ENCODE peak calls at places on chromosomes 2 and 18, in ten cellular contexts. One of them, this sample, is unnamed.

GRCh38 chr18:50757358-50757757 is 62.5 kb downstream of the MRO start:
- DNase-seq in upper lobe of left lung: no peak
- DNase-seq in heart left ventricle: no peak
- DNase-seq in K562: peak; percentile 6
- DNase-seq in sigmoid colon: peak; percentile 82
- DNase-seq in A549: no peak
- DNase-seq in body of pancreas: no peak
- DNase-seq in suprapubic skin: no peak
- DNase-seq in uterus: peak; percentile 52
- DNase-seq in ovary: no peak
- DNase-seq in this sample: no peak

GRCh38 chr18:25853716-25854465 is 236.5 kb downstream of the SS18 start:
- DNase-seq in suprapubic skin: no peak
- DNase-seq in heart left ventricle: no peak
- DNase-seq in sigmoid colon: no peak
- DNase-seq in ovary: no peak
- DNase-seq in K562: no peak
- DNase-seq in uterus: no peak
- DNase-seq in upper lobe of left lung: no peak
- DNase-seq in body of pancreas: no peak
- DNase-seq in A549: no peak
- DNase-seq in this sample: no peak

GRCh38 chr18:14221689-14222088 is 89.5 kb upstream of the ZNF519 start:
- DNase-seq in upper lobe of left lung: no peak
- DNase-seq in A549: no peak
- DNase-seq in K562: no peak
- DNase-seq in ovary: no peak
- DNase-seq in uterus: no peak
- DNase-seq in body of pancreas: no peak
- DNase-seq in heart left ventricle: no peak
- DNase-seq in sigmoid colon: no peak
- DNase-seq in suprapubic skin: no peak
- DNase-seq in this sample: no peak

GRCh38 chr18:49645836-49646235 is 84.0 kb downstream of the LIPG start:
- DNase-seq in uterus: peak; percentile 49
- DNase-seq in sigmoid colon: peak; percentile 89
- DNase-seq in upper lobe of left lung: no peak
- DNase-seq in suprapubic skin: peak; percentile 79
- DNase-seq in ovary: peak; percentile 34
- DNase-seq in K562: no peak
- DNase-seq in body of pancreas: peak; percentile 32
- DNase-seq in heart left ventricle: peak; percentile 80
- DNase-seq in A549: no peak
- DNase-seq in this sample: no peak

GRCh38 chr2:182078988-182079602 is 93.4 kb downstream of the PPP1R1C start:
- DNase-seq in suprapubic skin: no peak
- DNase-seq in A549: no peak
- DNase-seq in ovary: no peak
- DNase-seq in heart left ventricle: no peak
- DNase-seq in uterus: no peak
- DNase-seq in K562: no peak
- DNase-seq in upper lobe of left lung: no peak
- DNase-seq in body of pancreas: no peak
- DNase-seq in sigmoid colon: no peak
- DNase-seq in this sample: no peak

GRCh38 chr2:161788175-161788574 is 164.0 kb downstream of the SLC4A10 start:
- DNase-seq in K562: no peak
- DNase-seq in sigmoid colon: no peak
- DNase-seq in uterus: no peak
- DNase-seq in upper lobe of left lung: no peak
- DNase-seq in A549: no peak
- DNase-seq in body of pancreas: no peak
- DNase-seq in heart left ventricle: no peak
- DNase-seq in ovary: no peak
- DNase-seq in suprapubic skin: no peak
- DNase-seq in this sample: no peak

GRCh38 chr2:69581774-69582581 is 61.6 kb downstream of the AAK1 start:
- DNase-seq in A549: no peak
- DNase-seq in uterus: no peak
- DNase-seq in upper lobe of left lung: peak; percentile 53
- DNase-seq in heart left ventricle: no peak
- DNase-seq in suprapubic skin: no peak
- DNase-seq in ovary: no peak
- DNase-seq in body of pancreas: peak; percentile 64
- DNase-seq in sigmoid colon: no peak
- DNase-seq in K562: peak; percentile 44
- DNase-seq in this sample: no peak

GRCh38 chr2:2825516-2826208 is 494.6 kb upstream of the MYT1L start:
- DNase-seq in ovary: no peak
- DNase-seq in upper lobe of left lung: no peak
- DNase-seq in heart left ventricle: no peak
- DNase-seq in A549: no peak
- DNase-seq in K562: no peak
- DNase-seq in sigmoid colon: no peak
- DNase-seq in body of pancreas: no peak
- DNase-seq in uterus: no peak
- DNase-seq in suprapubic skin: no peak
- DNase-seq in this sample: peak; percentile 25

GRCh38 chr2:66439291-66440010 is 4.5 kb downstream of the MEIS1 start:
- DNase-seq in K562: no peak
- DNase-seq in A549: no peak
- DNase-seq in suprapubic skin: peak; percentile 57
- DNase-seq in sigmoid colon: peak; percentile 64
- DNase-seq in uterus: no peak
- DNase-seq in heart left ventricle: peak; percentile 37
- DNase-seq in upper lobe of left lung: no peak
- DNase-seq in body of pancreas: peak; percentile 17
- DNase-seq in ovary: peak; percentile 57
- DNase-seq in this sample: no peak

GRCh38 chr2:66438498-66439290 is 3.8 kb downstream of the MEIS1 start:
- DNase-seq in A549: no peak
- DNase-seq in K562: no peak
- DNase-seq in sigmoid colon: no peak
- DNase-seq in body of pancreas: no peak
- DNase-seq in uterus: no peak
- DNase-seq in suprapubic skin: no peak
- DNase-seq in heart left ventricle: no peak
- DNase-seq in upper lobe of left lung: no peak
- DNase-seq in ovary: no peak
- DNase-seq in this sample: no peak

GRCh38 chr2:66436546-66436945 is 1.6 kb downstream of the MEIS1 start:
- DNase-seq in sigmoid colon: no peak
- DNase-seq in ovary: no peak
- DNase-seq in suprapubic skin: no peak
- DNase-seq in uterus: no peak
- DNase-seq in body of pancreas: no peak
- DNase-seq in A549: no peak
- DNase-seq in upper lobe of left lung: no peak
- DNase-seq in heart left ventricle: no peak
- DNase-seq in K562: no peak
- DNase-seq in this sample: no peak

GRCh38 chr2:66437055-66437454 is 2.1 kb downstream of the MEIS1 start:
- DNase-seq in K562: no peak
- DNase-seq in suprapubic skin: no peak
- DNase-seq in uterus: no peak
- DNase-seq in body of pancreas: no peak
- DNase-seq in heart left ventricle: no peak
- DNase-seq in sigmoid colon: no peak
- DNase-seq in ovary: no peak
- DNase-seq in upper lobe of left lung: no peak
- DNase-seq in A549: no peak
- DNase-seq in this sample: no peak

DNA sequence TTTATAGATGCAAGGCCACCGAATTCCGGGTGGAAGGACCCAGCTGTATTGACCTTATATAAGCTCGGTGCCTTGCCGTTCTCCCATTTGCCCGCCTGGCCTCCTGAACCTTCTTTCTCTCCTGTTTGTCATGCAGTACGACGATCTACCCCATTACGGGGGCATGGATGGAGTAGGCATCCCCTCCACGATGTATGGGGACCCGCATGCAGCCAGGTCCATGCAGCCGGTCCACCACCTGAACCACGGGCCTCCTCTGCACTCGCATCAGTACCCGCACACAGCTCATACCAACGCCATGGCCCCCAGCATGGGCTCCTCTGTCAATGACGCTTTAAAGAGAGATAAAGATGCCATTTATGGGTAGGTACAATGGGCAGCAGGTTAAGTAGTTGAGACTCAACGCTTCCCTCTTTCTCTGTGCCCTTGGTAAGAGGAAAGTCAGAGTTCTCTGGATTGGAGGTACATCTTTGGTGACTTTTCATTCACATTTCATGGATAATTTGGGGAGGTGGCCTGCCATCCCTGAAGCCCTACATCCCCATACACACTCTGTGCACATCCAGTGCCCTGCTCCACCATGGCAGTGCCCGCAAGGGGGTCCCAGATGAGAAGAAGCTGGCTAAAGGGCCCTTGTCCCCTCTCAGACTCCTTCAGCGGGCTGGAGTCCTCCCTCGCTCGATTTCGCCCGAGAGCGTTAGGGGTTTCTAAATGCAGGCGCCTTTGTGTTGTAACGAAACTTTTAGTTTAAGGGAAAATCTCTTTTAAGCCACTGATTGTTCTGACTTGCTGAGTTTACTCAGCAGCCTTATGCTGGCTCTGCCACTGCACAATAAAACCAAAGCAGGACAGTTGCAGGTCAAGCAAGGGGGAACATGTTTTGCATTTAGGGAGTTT is 2.9 kb downstream of the MEIS1 start:
- DNase-seq in heart left ventricle: peak; percentile 59
- DNase-seq in body of pancreas: peak; percentile 64
- DNase-seq in upper lobe of left lung: no peak
- DNase-seq in K562: no peak
- DNase-seq in suprapubic skin: no peak
- DNase-seq in A549: no peak
- DNase-seq in sigmoid colon: peak; percentile 77
- DNase-seq in ovary: peak; percentile 45
- DNase-seq in uterus: peak; percentile 27
- DNase-seq in this sample: no peak
- TF ChIP-seq POLR2A in heart left ventricle: no peak
- TF ChIP-seq POLR2A in body of pancreas: no peak
- TF ChIP-seq POLR2A in upper lobe of left lung: no peak
- TF ChIP-seq POLR2A in K562: no peak
- TF ChIP-seq POLR2A in suprapubic skin: no peak
- TF ChIP-seq POLR2A in A549: no peak
- TF ChIP-seq POLR2A in sigmoid colon: peak; percentile 34
- TF ChIP-seq POLR2A in ovary: no peak
- TF ChIP-seq POLR2A in uterus: no peak
- TF ChIP-seq POLR2A in this sample: no peak

DNA sequence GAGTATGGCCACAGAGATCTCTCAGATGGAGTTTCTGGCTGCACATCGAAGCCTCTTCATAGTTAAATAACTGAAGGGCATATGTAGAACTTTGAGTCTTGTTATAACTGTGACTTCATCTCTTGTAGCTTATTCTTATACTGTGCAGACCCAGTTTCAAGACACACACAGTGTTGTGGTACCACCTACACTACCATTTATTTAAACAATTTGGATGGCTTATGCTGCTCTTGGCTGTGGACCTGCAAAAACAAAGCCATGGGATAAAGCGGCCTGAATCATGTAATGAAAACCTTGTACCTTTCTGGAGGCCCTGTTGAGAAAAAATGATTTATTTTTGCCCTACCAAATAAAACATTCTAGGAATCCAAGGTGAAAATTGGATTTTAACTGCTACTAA is 262.8 kb upstream of the RASGRP3 start:
- DNase-seq in heart left ventricle: no peak
- DNase-seq in sigmoid colon: no peak
- DNase-seq in upper lobe of left lung: no peak
- DNase-seq in uterus: no peak
- DNase-seq in K562: no peak
- DNase-seq in ovary: no peak
- DNase-seq in suprapubic skin: no peak
- DNase-seq in body of pancreas: no peak
- DNase-seq in A549: no peak
- DNase-seq in this sample: no peak
- H3K4me1 ChIP-seq in heart left ventricle: peaks cover 7% of the 10 kb centered on the region
- H3K4me1 ChIP-seq in sigmoid colon: peaks cover 75% of the 10 kb centered on the region
- H3K4me1 ChIP-seq in upper lobe of left lung: no peaks in the 10 kb centered on the region
- H3K4me1 ChIP-seq in uterus: no peaks in the 10 kb centered on the region
- H3K4me1 ChIP-seq in K562: no peaks in the 10 kb centered on the region
- H3K4me1 ChIP-seq in ovary: peaks cover 18% of the 10 kb centered on the region
- H3K4me1 ChIP-seq in suprapubic skin: peaks cover 10% of the 10 kb centered on the region
- H3K4me1 ChIP-seq in body of pancreas: peaks cover 12% of the 10 kb centered on the region
- H3K4me1 ChIP-seq in A549: peaks cover 72% of the 10 kb centered on the region
- H3K4me1 ChIP-seq in this sample: no peaks in the 10 kb centered on the region

GRCh38 chr2:213152888-213153287 is 1.5 kb upstream of the IKZF2 start:
- DNase-seq in K562: no peak
- DNase-seq in heart left ventricle: no peak
- DNase-seq in suprapubic skin: no peak
- DNase-seq in upper lobe of left lung: no peak
- DNase-seq in ovary: no peak
- DNase-seq in A549: no peak
- DNase-seq in uterus: no peak
- DNase-seq in sigmoid colon: no peak
- DNase-seq in body of pancreas: no peak
- DNase-seq in this sample: no peak

GRCh38 chr2:213149949-213150314 is 1.5 kb downstream of the IKZF2 start:
- DNase-seq in K562: no peak
- DNase-seq in suprapubic skin: no peak
- DNase-seq in ovary: no peak
- DNase-seq in uterus: no peak
- DNase-seq in A549: no peak
- DNase-seq in sigmoid colon: no peak
- DNase-seq in heart left ventricle: no peak
- DNase-seq in body of pancreas: no peak
- DNase-seq in upper lobe of left lung: no peak
- DNase-seq in this sample: no peak

GRCh38 chr2:213150315-213150951 is 979 bp downstream of the IKZF2 start:
- DNase-seq in body of pancreas: peak; percentile 23
- DNase-seq in K562: peak; percentile 0
- DNase-seq in A549: no peak
- DNase-seq in heart left ventricle: no peak
- DNase-seq in ovary: no peak
- DNase-seq in upper lobe of left lung: peak; percentile 23
- DNase-seq in sigmoid colon: no peak
- DNase-seq in uterus: peak; percentile 24
- DNase-seq in suprapubic skin: no peak
- DNase-seq in this sample: peak; percentile 18

GRCh38 chr2:213152065-213152794 is 818 bp upstream of the IKZF2 start:
- DNase-seq in suprapubic skin: no peak
- DNase-seq in upper lobe of left lung: peak; percentile 71
- DNase-seq in heart left ventricle: peak; percentile 79
- DNase-seq in ovary: peak; percentile 74
- DNase-seq in body of pancreas: peak; percentile 79
- DNase-seq in uterus: peak; percentile 48
- DNase-seq in A549: peak; percentile 35
- DNase-seq in K562: peak; percentile 39
- DNase-seq in sigmoid colon: peak; percentile 85
- DNase-seq in this sample: peak; percentile 42

GRCh38 chr2:213151437-213152064 is at the start of gene IKZF2:
- DNase-seq in heart left ventricle: peak; percentile 86
- DNase-seq in ovary: peak; percentile 87
- DNase-seq in A549: peak; percentile 31
- DNase-seq in body of pancreas: peak; percentile 92
- DNase-seq in suprapubic skin: peak; percentile 82
- DNase-seq in sigmoid colon: peak; percentile 91
- DNase-seq in uterus: peak; percentile 76
- DNase-seq in K562: peak; percentile 78
- DNase-seq in upper lobe of left lung: peak; percentile 86
- DNase-seq in this sample: peak; percentile 73
- TF ChIP-seq POLR2A in heart left ventricle: no peak
- TF ChIP-seq POLR2A in ovary: peak; percentile 50
- TF ChIP-seq POLR2A in A549: no peak
- TF ChIP-seq POLR2A in body of pancreas: peak; percentile 73
- TF ChIP-seq POLR2A in suprapubic skin: peak; percentile 14
- TF ChIP-seq POLR2A in sigmoid colon: no peak
- TF ChIP-seq POLR2A in uterus: no peak
- TF ChIP-seq POLR2A in K562: no peak
- TF ChIP-seq POLR2A in upper lobe of left lung: no peak
- TF ChIP-seq POLR2A in this sample: no peak

GRCh38 chr2:219455635-219456034 is 21.0 kb downstream of the SPEG start:
- DNase-seq in heart left ventricle: no peak
- DNase-seq in body of pancreas: no peak
- DNase-seq in A549: no peak
- DNase-seq in uterus: no peak
- DNase-seq in ovary: no peak
- DNase-seq in sigmoid colon: no peak
- DNase-seq in upper lobe of left lung: no peak
- DNase-seq in K562: no peak
- DNase-seq in suprapubic skin: no peak
- DNase-seq in this sample: no peak

GRCh38 chr2:219453691-219454131 is 19.1 kb downstream of the SPEG start:
- DNase-seq in uterus: peak; percentile 99
- DNase-seq in ovary: peak; percentile 66
- DNase-seq in upper lobe of left lung: no peak
- DNase-seq in heart left ventricle: peak; percentile 93
- DNase-seq in sigmoid colon: peak; percentile 100
- DNase-seq in body of pancreas: peak; percentile 28
- DNase-seq in K562: no peak
- DNase-seq in A549: no peak
- DNase-seq in suprapubic skin: no peak
- DNase-seq in this sample: no peak

GRCh38 chr2:219451626-219452360 is 17.1 kb downstream of the SPEG start:
- DNase-seq in ovary: peak; percentile 55
- DNase-seq in upper lobe of left lung: no peak
- DNase-seq in uterus: peak; percentile 88
- DNase-seq in K562: no peak
- DNase-seq in suprapubic skin: peak; percentile 71
- DNase-seq in body of pancreas: peak; percentile 18
- DNase-seq in A549: no peak
- DNase-seq in sigmoid colon: peak; percentile 96
- DNase-seq in heart left ventricle: peak; percentile 87
- DNase-seq in this sample: no peak

GRCh38 chr2:219454217-219454616 is 19.6 kb downstream of the SPEG start:
- DNase-seq in sigmoid colon: peak; percentile 92
- DNase-seq in A549: no peak
- DNase-seq in ovary: no peak
- DNase-seq in heart left ventricle: no peak
- DNase-seq in body of pancreas: no peak
- DNase-seq in K562: no peak
- DNase-seq in uterus: no peak
- DNase-seq in upper lobe of left lung: no peak
- DNase-seq in suprapubic skin: no peak
- DNase-seq in this sample: no peak

DNA sequence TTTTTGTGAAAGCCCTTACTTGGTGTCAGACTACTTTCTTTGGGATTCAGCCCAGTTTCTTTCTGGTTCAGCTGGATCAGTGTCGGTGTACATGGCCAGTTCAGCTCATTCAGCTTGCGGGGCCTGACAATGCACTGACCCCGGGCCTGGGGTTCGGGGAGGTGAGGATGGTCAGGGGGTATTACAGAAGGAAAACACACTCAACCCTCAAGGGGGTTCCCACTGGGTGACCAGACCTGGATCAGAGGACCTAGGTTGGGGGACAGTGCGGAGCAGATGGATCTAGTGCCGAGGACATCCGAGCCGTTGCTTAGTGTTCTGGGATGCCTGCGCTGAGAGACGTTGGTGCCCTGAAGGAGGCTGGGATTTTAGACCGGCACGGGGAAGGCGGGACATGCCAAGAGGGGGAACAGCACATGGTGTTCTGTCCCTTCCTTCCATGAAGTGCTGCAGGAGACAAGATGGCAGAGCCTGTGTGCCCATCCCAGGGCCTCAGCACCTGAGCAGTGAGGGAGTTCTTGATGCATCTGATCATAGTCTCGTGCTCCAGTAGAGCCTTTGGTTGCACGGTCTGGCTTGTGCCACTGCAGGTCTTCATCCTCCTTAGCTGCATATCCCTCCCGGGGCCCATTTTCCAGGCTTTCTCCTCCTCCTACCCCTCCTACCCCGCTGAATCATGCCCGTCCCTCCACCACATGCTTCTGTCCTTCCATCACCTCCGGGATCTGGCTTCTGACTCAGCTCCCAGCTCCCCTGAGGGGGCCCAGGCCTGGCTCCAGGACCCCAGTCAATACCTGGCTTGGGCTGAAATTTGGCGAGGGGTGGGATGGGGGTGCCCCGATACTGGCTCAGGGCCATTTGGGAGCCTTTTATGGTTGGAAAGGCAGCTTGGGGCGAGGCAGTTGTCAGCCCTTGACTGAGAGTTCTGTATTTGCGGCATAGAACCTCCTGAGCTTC is 18.0 kb downstream of the SPEG start:
- DNase-seq in A549: no peak
- DNase-seq in suprapubic skin: no peak
- DNase-seq in uterus: peak; percentile 96
- DNase-seq in K562: peak; percentile 38
- DNase-seq in sigmoid colon: peak; percentile 95
- DNase-seq in heart left ventricle: peak; percentile 86
- DNase-seq in body of pancreas: peak; percentile 28
- DNase-seq in upper lobe of left lung: no peak
- DNase-seq in ovary: peak; percentile 67
- DNase-seq in this sample: no peak
- H3K4me1 ChIP-seq in A549: peaks cover 27% of the 10 kb centered on the region
- H3K4me1 ChIP-seq in suprapubic skin: peaks cover 20% of the 10 kb centered on the region
- H3K4me1 ChIP-seq in uterus: peaks cover 15% of the 10 kb centered on the region
- H3K4me1 ChIP-seq in K562: peaks cover 17% of the 10 kb centered on the region
- H3K4me1 ChIP-seq in sigmoid colon: peaks cover 99% of the 10 kb centered on the region
- H3K4me1 ChIP-seq in heart left ventricle: peaks cover 19% of the 10 kb centered on the region
- H3K4me1 ChIP-seq in body of pancreas: peaks cover 18% of the 10 kb centered on the region
- H3K4me1 ChIP-seq in upper lobe of left lung: peaks cover 6% of the 10 kb centered on the region
- H3K4me1 ChIP-seq in ovary: peaks cover 16% of the 10 kb centered on the region
- H3K4me1 ChIP-seq in this sample: no peaks in the 10 kb centered on the region

This sample was measured in Peyer's patch.